ENCODE peak calls at places on chromosomes 4 and X, in seven cellular contexts. One of them, this sample, is unnamed.

GRCh38 chrX:51747671-51748070 is 4.4 kb downstream of the GSPT2 start:
- DNase-seq in HL-60: no peak
- DNase-seq in HCT116: no peak
- DNase-seq in H1: no peak
- DNase-seq in GM12891: no peak
- DNase-seq in HepG2: no peak
- DNase-seq in K562: no peak
- DNase-seq in this sample: no peak

GRCh38 chr4:128521156-128521555 is 233.5 kb upstream of the PGRMC2 start:
- DNase-seq in HL-60: no peak
- DNase-seq in H1: no peak
- DNase-seq in HCT116: no peak
- DNase-seq in K562: no peak
- DNase-seq in GM12891: no peak
- DNase-seq in HepG2: peak
- DNase-seq in this sample: no peak

GRCh38 chrX:154805696-154806091 is 409 bp upstream of the MPP1 start:
- DNase-seq in GM12891: no peak
- DNase-seq in K562: no peak
- DNase-seq in HCT116: no peak
- DNase-seq in H1: no peak
- DNase-seq in HepG2: no peak
- DNase-seq in HL-60: no peak
- DNase-seq in this sample: no peak

GRCh38 chrX:17738002-17738713 is 865 bp downstream of the SCML1 start:
- DNase-seq in HepG2: peak
- DNase-seq in HL-60: no peak
- DNase-seq in H1: no peak
- DNase-seq in GM12891: no peak
- DNase-seq in K562: no peak
- DNase-seq in HCT116: no peak
- DNase-seq in this sample: no peak

GRCh38 chr4:3670521-3671519 is 95.4 kb upstream of the ADRA2C start:
- DNase-seq in HL-60: no peak
- DNase-seq in GM12891: no peak
- DNase-seq in HepG2: no peak
- DNase-seq in H1: no peak
- DNase-seq in HCT116: no peak
- DNase-seq in K562: no peak
- DNase-seq in this sample: no peak

GRCh38 chr4:37970702-37971101 is 10.5 kb downstream of the PTTG2 start:
- DNase-seq in H1: peak
- DNase-seq in HepG2: peak
- DNase-seq in K562: peak
- DNase-seq in HL-60: peak
- DNase-seq in HCT116: peak
- DNase-seq in GM12891: no peak
- DNase-seq in this sample: no peak

GRCh38 chr4:151198748-151199147 is 78.2 kb upstream of the PRSS48 start:
- DNase-seq in HL-60: no peak
- DNase-seq in HCT116: no peak
- DNase-seq in HepG2: no peak
- DNase-seq in H1: no peak
- DNase-seq in K562: no peak
- DNase-seq in GM12891: no peak
- DNase-seq in this sample: no peak

GRCh38 chrX:2748171-2748814 is 3.5 kb upstream of the XG start:
- DNase-seq in HCT116: no peak
- DNase-seq in K562: no peak
- DNase-seq in HL-60: no peak
- DNase-seq in H1: no peak
- DNase-seq in GM12891: no peak
- DNase-seq in HepG2: no peak
- DNase-seq in this sample: no peak

GRCh38 chr4:24394041-24394440 is 190.3 kb downstream of the DHX15 start:
- DNase-seq in H1: no peak
- DNase-seq in HepG2: no peak
- DNase-seq in GM12891: no peak
- DNase-seq in HL-60: no peak
- DNase-seq in K562: no peak
- DNase-seq in HCT116: no peak
- DNase-seq in this sample: no peak

GRCh38 chr4:85500110-85500867 is 25.3 kb downstream of the ARHGAP24 start:
- DNase-seq in K562: no peak
- DNase-seq in HCT116: no peak
- DNase-seq in GM12891: no peak
- DNase-seq in HL-60: no peak
- DNase-seq in H1: no peak
- DNase-seq in HepG2: no peak
- DNase-seq in this sample: no peak

GRCh38 chr4:185520119-185520518 is 15.2 kb downstream of the PDLIM3 start:
- DNase-seq in GM12891: no peak
- DNase-seq in HL-60: no peak
- DNase-seq in H1: no peak
- DNase-seq in HepG2: no peak
- DNase-seq in K562: no peak
- DNase-seq in HCT116: no peak
- DNase-seq in this sample: no peak

GRCh38 chr4:122689972-122690371 is 42.5 kb upstream of the BBS12 start:
- DNase-seq in HL-60: no peak
- DNase-seq in K562: no peak
- DNase-seq in HCT116: no peak
- DNase-seq in H1: no peak
- DNase-seq in GM12891: no peak
- DNase-seq in HepG2: no peak
- DNase-seq in this sample: no peak

GRCh38 chr4:17169699-17170098 is 271.3 kb upstream of the LDB2 start:
- DNase-seq in H1: no peak
- DNase-seq in GM12891: no peak
- DNase-seq in HCT116: no peak
- DNase-seq in HepG2: no peak
- DNase-seq in HL-60: no peak
- DNase-seq in K562: no peak
- DNase-seq in this sample: no peak

GRCh38 chr4:44725861-44726820 is at the start of gene GNPDA2:
- DNase-seq in HCT116: peak
- DNase-seq in HepG2: peak
- DNase-seq in K562: peak
- DNase-seq in GM12891: peak
- DNase-seq in H1: peak
- DNase-seq in HL-60: peak
- DNase-seq in this sample: peak

GRCh38 chr4:173160871-173161270 is 7.7 kb upstream of the GALNT7 start:
- DNase-seq in HCT116: no peak
- DNase-seq in HepG2: no peak
- DNase-seq in HL-60: no peak
- DNase-seq in K562: no peak
- DNase-seq in H1: no peak
- DNase-seq in GM12891: no peak
- DNase-seq in this sample: no peak

GRCh38 chrX:132488819-132489255 is at the start of gene MBNL3:
- DNase-seq in GM12891: no peak
- DNase-seq in HL-60: peak
- DNase-seq in HCT116: no peak
- DNase-seq in HepG2: peak
- DNase-seq in H1: no peak
- DNase-seq in K562: no peak
- DNase-seq in this sample: peak

GRCh38 chr4:39446842-39447573 is 11.7 kb downstream of the RPL9 start:
- DNase-seq in H1: peak
- DNase-seq in GM12891: peak
- DNase-seq in K562: no peak
- DNase-seq in HCT116: no peak
- DNase-seq in HL-60: no peak
- DNase-seq in HepG2: no peak
- DNase-seq in this sample: peak

GRCh38 chr4:159944477-159944876 is 841.6 kb downstream of the RAPGEF2 start:
- DNase-seq in HL-60: no peak
- DNase-seq in HepG2: no peak
- DNase-seq in GM12891: no peak
- DNase-seq in K562: no peak
- DNase-seq in HCT116: no peak
- DNase-seq in H1: no peak
- DNase-seq in this sample: no peak

DNA sequence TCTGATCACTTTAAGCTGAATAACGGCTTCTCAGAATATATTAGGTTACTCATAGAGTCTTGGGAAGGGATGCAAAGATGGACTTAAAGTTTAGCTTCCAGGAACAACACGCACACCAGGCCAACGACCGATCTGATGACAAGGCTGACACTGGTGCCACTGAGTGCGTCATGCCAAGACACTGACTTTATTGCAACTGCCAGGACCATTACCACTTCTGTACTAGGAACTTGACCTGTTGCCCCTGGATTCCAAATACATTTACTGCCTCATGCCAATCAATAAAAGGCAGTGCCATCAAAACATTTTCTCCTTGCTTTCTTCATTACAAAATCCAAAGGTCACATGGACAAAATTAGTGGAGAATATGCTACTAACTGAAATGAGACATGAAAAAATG is 505.9 kb upstream of the CTSO start:
- DNase-seq in HL-60: no peak
- DNase-seq in GM12891: no peak
- DNase-seq in HepG2: no peak
- DNase-seq in H1: no peak
- DNase-seq in K562: no peak
- DNase-seq in HCT116: no peak
- DNase-seq in this sample: no peak
- TF ChIP-seq POLR2AphosphoS5 in HL-60: no peak
- TF ChIP-seq POLR2AphosphoS5 in GM12891: no peak
- TF ChIP-seq POLR2AphosphoS5 in HepG2: no peak
- TF ChIP-seq POLR2AphosphoS5 in H1: no peak
- TF ChIP-seq POLR2AphosphoS5 in K562: no peak
- TF ChIP-seq POLR2AphosphoS5 in HCT116: no peak
- TF ChIP-seq POLR2AphosphoS5 in this sample: no peak

DNA sequence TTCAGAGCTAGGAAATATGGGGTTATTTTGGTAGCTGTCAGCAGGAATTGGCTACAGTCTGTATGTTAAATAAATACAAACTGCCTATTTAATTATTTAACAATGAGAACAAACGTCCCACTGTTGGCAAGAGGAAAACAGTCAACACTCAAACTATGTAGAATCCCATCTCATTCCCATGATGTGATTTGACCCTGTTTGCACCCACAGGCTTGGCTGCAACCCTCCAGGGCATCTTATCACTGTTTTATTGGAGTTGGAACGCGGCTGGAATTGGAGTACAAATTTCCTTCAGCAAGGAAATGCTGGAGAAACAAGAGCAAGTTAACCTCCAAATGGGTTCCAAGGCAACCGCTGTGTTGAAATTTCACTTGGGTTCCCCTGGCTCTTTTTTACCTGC is 124.0 kb downstream of the KIT start:
- DNase-seq in H1: no peak
- DNase-seq in HL-60: no peak
- DNase-seq in K562: no peak
- DNase-seq in HCT116: no peak
- DNase-seq in GM12891: no peak
- DNase-seq in HepG2: no peak
- DNase-seq in this sample: no peak
- TF ChIP-seq POLR2AphosphoS5 in H1: no peak
- TF ChIP-seq POLR2AphosphoS5 in HL-60: no peak
- TF ChIP-seq POLR2AphosphoS5 in K562: no peak
- TF ChIP-seq POLR2AphosphoS5 in HCT116: no peak
- TF ChIP-seq POLR2AphosphoS5 in GM12891: no peak
- TF ChIP-seq POLR2AphosphoS5 in HepG2: no peak
- TF ChIP-seq POLR2AphosphoS5 in this sample: no peak

DNA sequence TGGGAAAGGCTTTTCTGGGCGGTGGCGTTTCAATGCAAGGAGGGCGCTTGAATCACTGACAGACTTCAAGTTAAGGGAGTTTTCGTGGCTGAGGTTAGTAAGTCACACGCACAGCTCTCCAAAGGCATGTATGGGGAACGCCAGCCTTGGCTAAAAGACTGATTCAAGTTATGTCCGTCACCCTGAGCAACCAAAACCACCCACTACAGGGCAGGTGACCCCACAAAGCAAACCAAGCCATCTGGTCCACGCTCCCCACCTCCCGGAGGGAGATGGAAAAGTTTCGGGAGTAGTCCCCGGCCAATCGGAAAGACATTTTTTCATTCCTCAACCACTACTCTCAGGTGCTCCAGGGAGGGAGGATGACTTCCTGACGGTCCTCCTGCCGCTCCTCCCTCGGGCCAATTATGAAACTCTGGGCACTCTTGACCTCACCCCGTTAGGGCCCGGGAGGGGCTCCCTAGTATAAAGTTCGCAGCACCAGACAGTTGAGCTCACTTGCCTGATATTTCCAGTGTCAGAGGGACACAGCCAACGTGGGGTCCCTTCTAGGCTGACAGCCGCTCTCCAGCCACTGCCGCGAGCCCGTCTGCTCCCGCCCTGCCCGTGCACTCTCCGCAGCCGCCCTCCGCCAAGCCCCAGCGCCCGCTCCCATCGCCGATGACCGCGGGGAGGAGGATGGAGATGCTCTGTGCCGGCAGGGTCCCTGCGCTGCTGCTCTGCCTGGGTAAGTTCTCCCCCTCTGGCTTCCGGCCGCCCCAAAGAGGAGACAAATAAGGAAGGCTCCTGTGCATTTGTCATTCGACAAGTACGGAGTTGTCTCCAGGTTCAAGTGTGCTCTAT is at the start of gene EREG:
- DNase-seq in K562: peak
- DNase-seq in H1: peak
- DNase-seq in HCT116: peak
- DNase-seq in GM12891: peak
- DNase-seq in HepG2: no peak
- DNase-seq in HL-60: peak
- DNase-seq in this sample: no peak
- TF ChIP-seq POLR2AphosphoS5 in K562: peak
- TF ChIP-seq POLR2AphosphoS5 in H1: no peak
- TF ChIP-seq POLR2AphosphoS5 in HCT116: peak
- TF ChIP-seq POLR2AphosphoS5 in GM12891: no peak
- TF ChIP-seq POLR2AphosphoS5 in HepG2: no peak
- TF ChIP-seq POLR2AphosphoS5 in HL-60: no peak
- TF ChIP-seq POLR2AphosphoS5 in this sample: no peak

GRCh38 chr4:11230888-11231287 is 197.8 kb downstream of the HS3ST1 start:
- DNase-seq in HL-60: no peak
- DNase-seq in K562: no peak
- DNase-seq in HepG2: no peak
- DNase-seq in HCT116: no peak
- DNase-seq in H1: peak
- DNase-seq in GM12891: no peak
- DNase-seq in this sample: no peak

GRCh38 chr4:11223261-11223660 is 205.4 kb downstream of the HS3ST1 start:
- DNase-seq in HCT116: no peak
- DNase-seq in HL-60: no peak
- DNase-seq in GM12891: no peak
- DNase-seq in H1: no peak
- DNase-seq in HepG2: no peak
- DNase-seq in K562: no peak
- DNase-seq in this sample: no peak

GRCh38 chr4:11232004-11232403 is 196.7 kb downstream of the HS3ST1 start:
- DNase-seq in H1: no peak
- DNase-seq in GM12891: no peak
- DNase-seq in K562: no peak
- DNase-seq in HL-60: no peak
- DNase-seq in HCT116: no peak
- DNase-seq in HepG2: no peak
- DNase-seq in this sample: no peak

DNA sequence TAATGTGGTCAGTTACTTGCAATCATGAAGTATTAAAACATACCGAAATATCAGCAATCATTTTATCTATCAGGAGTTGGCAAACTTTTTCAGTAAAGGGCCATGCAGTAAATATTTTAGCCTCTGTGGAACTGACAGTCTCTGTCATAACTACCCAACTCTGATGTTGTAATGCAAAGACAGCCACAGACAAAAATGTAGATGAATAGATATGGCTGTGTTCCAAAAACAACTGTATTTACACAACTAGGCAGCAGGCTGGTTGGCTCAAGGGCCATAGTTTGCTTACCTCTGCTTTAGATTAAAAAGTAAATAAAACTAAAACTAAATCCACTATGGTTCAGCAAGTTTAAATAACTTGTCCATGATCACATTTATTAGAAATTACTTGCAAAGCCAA is 200.1 kb downstream of the HS3ST1 start:
- DNase-seq in H1: no peak
- DNase-seq in HL-60: peak
- DNase-seq in GM12891: no peak
- DNase-seq in HepG2: no peak
- DNase-seq in HCT116: no peak
- DNase-seq in K562: no peak
- DNase-seq in this sample: no peak
- TF ChIP-seq POLR2AphosphoS5 in H1: no peak
- TF ChIP-seq POLR2AphosphoS5 in HL-60: no peak
- TF ChIP-seq POLR2AphosphoS5 in GM12891: no peak
- TF ChIP-seq POLR2AphosphoS5 in HepG2: no peak
- TF ChIP-seq POLR2AphosphoS5 in HCT116: no peak
- TF ChIP-seq POLR2AphosphoS5 in K562: no peak
- TF ChIP-seq POLR2AphosphoS5 in this sample: no peak

This sample was measured in GM12892.